ENCODE peak calls at places on chromosome 15, in eight cellular contexts. T is ovary, H is A549, B is GM12878, V is H1, J is upper lobe of left lung, O is stomach, M is sigmoid colon. Q is an unnamed sample.

GRCh38 chr15:53297828-53298227 is 461.6 kb downstream of the WDR72 start:
- DNase-seq in T (no peak), H (no peak), B (no peak), V (no peak), J (no peak), O (no peak), M (no peak), Q (no peak)

GRCh38 chr15:41852736-41853135 is 14.1 kb downstream of the PLA2G4B start:
- DNase-seq in T (no peak), H (no peak), B (no peak), V (no peak), J (no peak), O (no peak), M (no peak), Q (no peak)

GRCh38 chr15:82805994-82806406 is at the start of gene FSD2:
- DNase-seq in T (no peak), H (no peak), B (peak), V (no peak), J (peak), O (no peak), M (no peak), Q (no peak)

GRCh38 chr15:92077353-92078080 is 224.0 kb downstream of the SLCO3A1 start:
- DNase-seq in T (peak), H (peak), B (no peak), V (peak), J (peak), O (peak), M (peak), Q (peak)

GRCh38 chr15:77032052-77032646 is 37.2 kb downstream of the PSTPIP1 start:
- DNase-seq in T (peak), H (no peak), B (no peak), V (no peak), J (peak), O (peak), M (peak), Q (peak)

GRCh38 chr15:92938387-92938786 is 38.3 kb downstream of the CHD2 start:
- DNase-seq in T (no peak), H (no peak), B (no peak), V (no peak), J (no peak), O (no peak), M (no peak), Q (no peak)

GRCh38 chr15:66621491-66622467 is 56.0 kb upstream of the LCTL start:
- DNase-seq in T (peak), H (no peak), B (no peak), V (peak), J (no peak), O (no peak), M (no peak), Q (no peak)

GRCh38 chr15:100255644-100256043 is 86.1 kb downstream of the ADAMTS17 start:
- DNase-seq in T (no peak), H (no peak), B (no peak), V (no peak), J (peak), O (no peak), M (no peak), Q (no peak)

GRCh38 chr15:34358367-34358766 is 8.6 kb downstream of the LPCAT4 start:
- DNase-seq in T (no peak), H (peak), B (no peak), V (no peak), J (no peak), O (no peak), M (no peak), Q (no peak)

GRCh38 chr15:85581495-85581894 is 201.1 kb downstream of the AKAP13 start:
- DNase-seq in T (no peak), H (no peak), B (no peak), V (no peak), J (peak), O (peak), M (peak), Q (peak)

GRCh38 chr15:99031681-99032080 is 24.1 kb upstream of the PGPEP1L start:
- DNase-seq in T (no peak), H (no peak), B (no peak), V (no peak), J (no peak), O (no peak), M (no peak), Q (no peak)

GRCh38 chr15:88920186-88920891 is 7.2 kb upstream of the MFGE8 start:
- DNase-seq in T (no peak), H (peak), B (no peak), V (no peak), J (no peak), O (no peak), M (no peak), Q (no peak)

GRCh38 chr15:98904466-98905048 is 103.0 kb downstream of the PGPEP1L start:
- DNase-seq in T (no peak), H (peak), B (no peak), V (no peak), J (no peak), O (no peak), M (peak), Q (no peak)

GRCh38 chr15:35519536-35520149 is 26.3 kb downstream of the DPH6 start:
- DNase-seq in T (no peak), H (peak), B (peak), V (no peak), J (no peak), O (no peak), M (no peak), Q (no peak)

GRCh38 chr15:93709708-93710107 is 521.7 kb upstream of the MCTP2 start:
- DNase-seq in T (no peak), H (no peak), B (no peak), V (no peak), J (no peak), O (no peak), M (no peak), Q (no peak)

GRCh38 chr15:79176151-79176550 is 85.6 kb upstream of the RASGRF1 start:
- DNase-seq in T (no peak), H (no peak), B (no peak), V (no peak), J (no peak), O (no peak), M (no peak), Q (no peak)

GRCh38 chr15:39454189-39454986 is 126.5 kb upstream of the THBS1 start:
- DNase-seq in T (no peak), H (no peak), B (no peak), V (no peak), J (no peak), O (no peak), M (no peak), Q (no peak)

GRCh38 chr15:74906450-74907276 is at the start of gene FAM219B:
- DNase-seq in T (peak), H (peak), B (peak), V (no peak), J (peak), O (peak), M (peak), Q (peak)

GRCh38 chr15:69593981-69594966 is 141.7 kb downstream of the RPLP1 start:
- DNase-seq in T (no peak), H (peak), B (no peak), V (no peak), J (peak), O (peak), M (peak), Q (peak)

GRCh38 chr15:84725001-84725491 is 9.1 kb upstream of the SEC11A start:
- DNase-seq in T (no peak), H (no peak), B (peak), V (no peak), J (peak), O (no peak), M (no peak), Q (no peak)

GRCh38 chr15:39649765-39650164 is 68.9 kb downstream of the THBS1 start:
- DNase-seq in T (no peak), H (no peak), B (no peak), V (no peak), J (peak), O (no peak), M (no peak), Q (no peak)

GRCh38 chr15:63870403-63871209 is 36.9 kb upstream of the HERC1 start:
- DNase-seq in T (no peak), H (peak), B (no peak), V (peak), J (no peak), O (peak), M (no peak), Q (no peak)

GRCh38 chr15:83873966-83874365 is 220.0 kb downstream of the ADAMTSL3 start:
- DNase-seq in T (no peak), H (no peak), B (no peak), V (no peak), J (no peak), O (no peak), M (no peak), Q (no peak)

GRCh38 chr15:42348083-42348482 is 11.2 kb upstream of the CAPN3 start:
- DNase-seq in T (no peak), H (no peak), B (no peak), V (no peak), J (no peak), O (no peak), M (no peak), Q (no peak)

GRCh38 chr15:67148196-67148701 is 82.8 kb downstream of the SMAD3 start:
- DNase-seq in T (no peak), H (peak), B (no peak), V (no peak), J (peak), O (no peak), M (peak), Q (no peak)

GRCh38 chr15:73650387-73651126 is 17.4 kb upstream of the NPTN start:
- DNase-seq in T (no peak), H (no peak), B (no peak), V (no peak), J (no peak), O (no peak), M (no peak), Q (no peak)

GRCh38 chr15:60444289-60444912 is 34.5 kb downstream of the ICE2 start:
- DNase-seq in T (no peak), H (peak), B (no peak), V (no peak), J (no peak), O (no peak), M (no peak), Q (no peak)

GRCh38 chr15:77440378-77440999 is 19.8 kb downstream of the HMG20A start:
- DNase-seq in T (no peak), H (peak), B (peak), V (no peak), J (no peak), O (no peak), M (no peak), Q (no peak)

GRCh38 chr15:39934415-39935044 is 615 bp downstream of the EIF2AK4 start:
- DNase-seq in T (no peak), H (no peak), B (no peak), V (no peak), J (no peak), O (no peak), M (no peak), Q (no peak)

GRCh38 chr15:41480396-41481140 is 13.1 kb upstream of the ITPKA start:
- DNase-seq in T (no peak), H (no peak), B (no peak), V (no peak), J (no peak), O (no peak), M (no peak), Q (no peak)

GRCh38 chr15:53473435-53473834 is 286.0 kb downstream of the WDR72 start:
- DNase-seq in T (no peak), H (no peak), B (no peak), V (no peak), J (no peak), O (no peak), M (no peak), Q (no peak)

GRCh38 chr15:25797035-25797434 is 66.1 kb downstream of the ATP10A start:
- DNase-seq in T (no peak), H (no peak), B (no peak), V (no peak), J (no peak), O (no peak), M (no peak), Q (no peak)

GRCh38 chr15:25832158-25832557 is 31.0 kb downstream of the ATP10A start:
- DNase-seq in T (no peak), H (no peak), B (no peak), V (no peak), J (no peak), O (no peak), M (no peak), Q (no peak)

GRCh38 chr15:39124155-39124924 is 456.5 kb upstream of the THBS1 start:
- DNase-seq in T (no peak), H (peak), B (no peak), V (no peak), J (no peak), O (no peak), M (no peak), Q (no peak)

GRCh38 chr15:60584355-60585023 is 105.5 kb upstream of the ICE2 start:
- DNase-seq in T (no peak), H (no peak), B (no peak), V (no peak), J (no peak), O (no peak), M (no peak), Q (no peak)

GRCh38 chr15:81277851-81278250 is 46.1 kb downstream of the STARD5 start:
- DNase-seq in T (no peak), H (no peak), B (no peak), V (no peak), J (no peak), O (no peak), M (no peak), Q (no peak)
- TF ChIP-seq CTCF in T (no peak), H (no peak), B (no peak), V (no peak), J (no peak), O (no peak), M (no peak), Q (no peak)

GRCh38 chr15:65034719-65035118 is 5.3 kb upstream of the MTFMT start:
- DNase-seq in T (no peak), H (no peak), B (no peak), V (no peak), J (no peak), O (no peak), M (no peak), Q (no peak)

GRCh38 chr15:65029736-65030208 is 333 bp upstream of the MTFMT start:
- DNase-seq in T (no peak), H (no peak), B (no peak), V (no peak), J (no peak), O (no peak), M (no peak), Q (no peak)

GRCh38 chr15:65033659-65034269 is 4.3 kb upstream of the MTFMT start:
- DNase-seq in T (no peak), H (peak), B (no peak), V (no peak), J (no peak), O (no peak), M (no peak), Q (no peak)

GRCh38 chr15:65028921-65029735 is at the start of gene MTFMT:
- DNase-seq in T (peak), H (peak), B (no peak), V (no peak), J (peak), O (peak), M (peak), Q (peak)

DNA sequence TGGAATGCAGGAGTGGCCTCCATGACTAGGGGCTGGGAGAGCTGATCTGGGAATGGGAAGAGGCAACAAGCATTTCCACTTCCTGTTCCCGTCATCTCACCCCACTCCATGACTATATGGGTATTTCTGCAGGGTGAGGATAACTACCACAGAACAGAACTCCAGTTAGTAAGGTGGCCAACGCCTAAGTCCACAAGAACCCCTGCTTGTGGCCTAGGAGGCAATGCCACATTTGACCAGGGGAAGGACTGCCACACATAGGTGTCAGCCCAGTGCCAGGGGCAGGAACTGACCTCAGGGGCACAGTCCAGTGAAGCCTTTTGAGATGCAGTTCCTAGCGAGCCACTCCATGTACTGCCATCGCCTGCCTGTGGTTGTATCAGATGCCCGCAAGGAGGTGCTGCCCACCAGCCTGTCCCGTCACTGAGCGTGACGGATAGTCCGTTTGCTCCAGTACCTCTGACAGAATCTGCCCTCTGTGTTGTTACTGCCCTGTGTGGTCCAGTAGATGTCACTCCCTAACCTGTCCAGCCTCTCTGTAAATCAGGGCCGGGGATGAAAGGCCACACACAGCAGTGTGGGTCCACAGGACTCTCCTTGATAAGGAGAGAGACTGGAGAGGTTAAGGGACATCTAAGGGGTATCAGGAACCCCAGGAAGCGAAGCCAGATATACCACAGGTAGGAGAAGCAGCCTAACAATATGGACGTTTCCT is 3.5 kb upstream of the MTFMT start:
- DNase-seq in T (peak), H (peak), B (no peak), V (peak), J (peak), O (peak), M (peak), Q (no peak)
- TF ChIP-seq EP300 in T (no peak), H (no peak), B (no peak), V (no peak), J (no peak), O (no peak), M (no peak), Q (no peak)

GRCh38 chr15:32029862-32030781 is at the start of gene CHRNA7:
- DNase-seq in T (peak), H (peak), B (no peak), V (no peak), J (peak), O (peak), M (peak), Q (no peak)
- TF ChIP-seq CTCF in T (peak), H (no peak), B (no peak), V (peak), J (peak), O (no peak), M (peak), Q (no peak)

GRCh38 chr15:87045741-87046140 is 966.1 kb downstream of the AGBL1 start:
- DNase-seq in T (no peak), H (no peak), B (no peak), V (no peak), J (no peak), O (no peak), M (no peak), Q (no peak)
- TF ChIP-seq EP300 in T (no peak), H (no peak), B (no peak), V (no peak), J (no peak), O (no peak), M (no peak), Q (no peak)

GRCh38 chr15:68342351-68342750 is 64.8 kb downstream of the FEM1B start:
- DNase-seq in T (no peak), H (no peak), B (no peak), V (no peak), J (no peak), O (no peak), M (no peak), Q (peak)

GRCh38 chr15:68345481-68345880 is 67.9 kb downstream of the FEM1B start:
- DNase-seq in T (no peak), H (no peak), B (no peak), V (no peak), J (no peak), O (no peak), M (no peak), Q (no peak)

GRCh38 chr15:68343579-68344225 is 66.2 kb downstream of the FEM1B start:
- DNase-seq in T (no peak), H (no peak), B (no peak), V (no peak), J (no peak), O (no peak), M (no peak), Q (no peak)

GRCh38 chr15:68346986-68347385 is 69.4 kb downstream of the FEM1B start:
- DNase-seq in T (no peak), H (no peak), B (no peak), V (no peak), J (no peak), O (no peak), M (no peak), Q (no peak)

DNA sequence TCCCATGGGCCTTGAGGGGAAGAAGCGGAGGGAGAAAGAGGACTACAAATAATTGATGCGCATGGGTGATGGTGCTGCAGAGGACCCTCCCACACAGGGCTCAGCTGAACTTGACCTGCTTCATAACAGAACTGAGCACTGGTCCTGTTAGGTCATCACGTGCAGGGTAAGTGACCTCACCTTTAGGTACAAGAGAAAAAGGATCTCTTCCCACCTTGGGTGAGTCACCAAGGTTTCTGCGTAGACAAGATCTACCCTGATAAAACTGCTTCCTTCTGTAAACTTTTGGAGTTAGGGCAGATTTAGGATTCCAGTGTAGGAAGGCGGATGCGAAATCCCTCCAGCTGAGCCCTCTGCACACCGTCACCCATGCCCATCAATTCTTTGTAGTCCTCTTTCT is 67.1 kb downstream of the FEM1B start:
- DNase-seq in T (no peak), H (no peak), B (no peak), V (no peak), J (no peak), O (no peak), M (no peak), Q (no peak)
- TF ChIP-seq CTCF in T (no peak), H (no peak), B (no peak), V (no peak), J (no peak), O (no peak), M (no peak), Q (no peak)

DNA sequence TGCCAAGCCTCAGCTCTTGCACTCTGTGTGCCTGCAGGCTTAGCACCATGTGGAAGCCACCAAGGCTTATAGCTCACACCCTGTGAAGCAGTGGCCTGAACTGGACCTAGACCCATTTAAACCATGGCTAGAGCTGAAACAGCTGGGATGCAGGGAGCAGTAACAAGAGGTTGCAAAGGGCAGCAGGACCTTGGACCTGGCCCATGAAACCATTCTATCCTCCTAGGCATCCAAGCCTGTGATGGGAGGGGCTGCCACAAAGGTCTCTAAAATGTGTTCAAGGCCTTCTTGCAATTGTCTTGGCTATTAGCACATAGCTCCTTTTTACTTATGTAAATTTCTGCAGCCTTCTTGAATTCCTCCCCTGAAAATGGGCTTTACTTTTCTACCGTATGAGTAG is 57.9 kb upstream of the NPAP1 start:
- DNase-seq in T (no peak), H (no peak), B (no peak), V (no peak), J (no peak), O (no peak), M (no peak), Q (no peak)
- TF ChIP-seq EP300 in T (no peak), H (no peak), B (no peak), V (no peak), J (no peak), O (no peak), M (no peak), Q (no peak)

Q was measured in tibial nerve.